ENCODE peak calls at places on chromosomes 7 and 10, in five cellular contexts. I, M, S, C and V are unnamed samples.

GRCh38 chr7:134174797-134175261 is 47.7 kb downstream of the LRGUK start:
- DNase-seq in I (peak), M (no peak), S (no peak), C (no peak), V (no peak)

GRCh38 chr10:47449979-47450378 is 33.9 kb downstream of the ANXA8 start:
- DNase-seq in I (no peak), M (no peak), S (no peak), C (no peak), V (no peak)

GRCh38 chr7:130962109-130962508 is 228.1 kb upstream of the KLF14 start:
- DNase-seq in I (no peak), M (no peak), S (no peak), C (no peak), V (no peak)

GRCh38 chr10:119006451-119007210 is 22.9 kb upstream of the NANOS1 start:
- DNase-seq in I (peak), M (peak), S (no peak), C (peak), V (peak)

GRCh38 chr10:28391283-28391682 is 88.4 kb upstream of the MPP7 start:
- DNase-seq in I (no peak), M (no peak), S (no peak), C (no peak), V (peak)

GRCh38 chr10:62016477-62017140 is 115.1 kb downstream of the ARID5B start:
- DNase-seq in I (peak), M (no peak), S (no peak), C (no peak), V (no peak)

GRCh38 chr7:144786522-144786921 is 49.3 kb downstream of the TPK1 start:
- DNase-seq in I (no peak), M (no peak), S (no peak), C (no peak), V (no peak)

GRCh38 chr10:92114201-92114600 is 176.7 kb downstream of the CPEB3 start:
- DNase-seq in I (no peak), M (no peak), S (no peak), C (no peak), V (no peak)

GRCh38 chr10:58220769-58221448 is 46.8 kb downstream of the IPMK start:
- DNase-seq in I (peak), M (no peak), S (no peak), C (no peak), V (no peak)

GRCh38 chr7:121344093-121344492 is 15.3 kb downstream of the WNT16 start:
- DNase-seq in I (no peak), M (no peak), S (no peak), C (no peak), V (no peak)

GRCh38 chr10:128751284-128751683 is 625.1 kb upstream of the MKI67 start:
- DNase-seq in I (peak), M (no peak), S (no peak), C (no peak), V (peak)

GRCh38 chr10:79465341-79465740 is 19.9 kb upstream of the ZCCHC24 start:
- DNase-seq in I (no peak), M (no peak), S (no peak), C (no peak), V (no peak)

GRCh38 chr7:45171946-45172345 is 14.4 kb downstream of the RAMP3 start:
- DNase-seq in I (no peak), M (no peak), S (no peak), C (no peak), V (no peak)

GRCh38 chr7:91557789-91558396 is 293.7 kb downstream of the FZD1 start:
- DNase-seq in I (peak), M (no peak), S (no peak), C (no peak), V (no peak)

GRCh38 chr10:97849491-97850402 is at the start of gene GOLGA7B:
- DNase-seq in I (peak), M (peak), S (no peak), C (peak), V (peak)

GRCh38 chr10:102869290-102870198 is at the start of gene AS3MT:
- DNase-seq in I (peak), M (peak), S (no peak), C (peak), V (peak)

GRCh38 chr7:128424936-128425335 is 15.2 kb upstream of the IMPDH1 start:
- DNase-seq in I (no peak), M (no peak), S (no peak), C (no peak), V (no peak)

GRCh38 chr10:118272090-118272775 is 69.9 kb downstream of the FAM204A start:
- DNase-seq in I (peak), M (no peak), S (no peak), C (no peak), V (no peak)

DNA sequence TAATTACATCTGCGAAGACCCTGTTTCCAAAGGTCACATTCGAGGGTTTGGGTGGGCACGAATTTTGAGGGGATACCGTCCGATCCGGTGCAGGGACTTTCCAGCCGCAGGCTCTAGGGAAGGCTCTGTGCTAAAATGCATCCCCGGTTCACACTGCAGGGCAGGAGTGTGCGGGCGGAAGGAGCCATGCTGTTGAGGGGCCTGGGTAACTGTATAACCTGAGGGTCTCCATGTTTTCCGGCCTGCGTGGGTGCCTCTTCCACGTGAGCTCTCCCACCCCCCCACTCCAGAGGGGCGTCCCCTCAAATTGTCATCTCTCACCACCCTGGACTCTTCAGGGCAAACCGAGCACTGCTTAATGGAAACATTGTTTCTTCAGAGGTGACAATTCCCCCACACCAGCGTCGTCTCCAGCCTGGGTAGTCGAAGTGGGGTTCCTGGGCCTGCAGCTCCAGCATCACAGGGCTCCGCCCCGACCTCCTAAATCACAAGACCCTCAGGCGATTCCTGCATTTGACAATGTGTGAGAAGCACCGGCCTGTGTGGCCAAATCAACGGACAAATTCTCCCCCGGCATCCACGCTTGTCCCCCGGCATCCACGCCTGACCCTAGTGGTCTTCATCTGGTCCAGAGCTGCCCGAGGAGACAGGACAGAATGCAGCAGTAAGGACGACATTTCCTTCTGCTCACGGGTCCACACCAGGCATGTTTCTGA is 51.2 kb downstream of the FOXL3 start:
- DNase-seq in I (no peak), M (no peak), S (no peak), C (no peak), V (no peak)
- H3K27ac ChIP-seq in I (no peak), M (peak), S (peak), C (no peak), V (no peak)

GRCh38 chr10:132064771-132065437 is 842 bp upstream of the JAKMIP3 start:
- DNase-seq in I (no peak), M (no peak), S (no peak), C (no peak), V (no peak)

GRCh38 chr10:132064082-132064755 is 1.5 kb upstream of the JAKMIP3 start:
- DNase-seq in I (no peak), M (no peak), S (peak), C (no peak), V (no peak)

GRCh38 chr10:132065491-132066105 is at the start of gene JAKMIP3:
- DNase-seq in I (peak), M (peak), S (no peak), C (no peak), V (no peak)

GRCh38 chr10:132066812-132067211 is 1.1 kb downstream of the JAKMIP3 start:
- DNase-seq in I (no peak), M (no peak), S (no peak), C (no peak), V (no peak)

DNA sequence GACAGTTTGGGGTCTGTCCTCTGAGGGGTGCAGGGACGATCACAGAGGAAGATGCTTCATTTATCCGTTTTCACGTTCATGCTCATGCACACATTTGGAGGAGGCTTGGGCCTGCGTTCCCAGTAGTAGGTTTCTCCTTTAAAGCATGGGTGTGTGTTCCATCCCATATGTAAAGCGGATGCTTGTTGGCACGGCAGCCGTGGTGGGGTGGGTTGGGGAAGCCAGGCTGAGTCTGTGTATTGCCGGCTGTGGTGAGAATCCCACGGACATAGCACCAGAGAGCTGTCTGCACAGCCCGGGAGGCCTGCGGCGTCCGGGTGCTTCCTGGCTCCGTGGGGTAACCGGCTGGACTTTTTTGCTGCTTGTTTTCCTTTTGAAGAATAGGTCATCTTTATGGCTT is 440 bp downstream of the JAKMIP3 start:
- DNase-seq in I (no peak), M (no peak), S (no peak), C (no peak), V (no peak)
- H3K27ac ChIP-seq in I (peak), M (no peak), S (peak), C (no peak), V (no peak)

GRCh38 chr7:106774768-106775551 is 90.1 kb upstream of the PIK3CG start:
- DNase-seq in I (peak), M (no peak), S (no peak), C (no peak), V (no peak)

GRCh38 chr7:106775552-106775936 is 89.5 kb upstream of the PIK3CG start:
- DNase-seq in I (peak), M (no peak), S (no peak), C (no peak), V (no peak)

GRCh38 chr7:106772655-106773108 is 92.4 kb upstream of the PIK3CG start:
- DNase-seq in I (peak), M (no peak), S (no peak), C (no peak), V (no peak)

GRCh38 chr7:106774213-106774767 is 90.8 kb upstream of the PIK3CG start:
- DNase-seq in I (no peak), M (no peak), S (no peak), C (no peak), V (no peak)

GRCh38 chr7:106773228-106773627 is 91.9 kb upstream of the PIK3CG start:
- DNase-seq in I (peak), M (no peak), S (no peak), C (no peak), V (no peak)
- H3K27ac ChIP-seq in I (peak), M (no peak), S (no peak), C (no peak), V (no peak)

GRCh38 chr10:49567810-49568209 is 28.9 kb upstream of the ERCC6 start:
- DNase-seq in I (no peak), M (no peak), S (no peak), C (no peak), V (no peak)
- H3K27ac ChIP-seq in I (no peak), M (no peak), S (no peak), C (no peak), V (no peak)

GRCh38 chr10:43394868-43395267 is 14.1 kb downstream of the HNRNPF start:
- DNase-seq in I (no peak), M (no peak), S (no peak), C (no peak), V (no peak)
- H3K27ac ChIP-seq in I (peak), M (no peak), S (no peak), C (no peak), V (no peak)

DNA sequence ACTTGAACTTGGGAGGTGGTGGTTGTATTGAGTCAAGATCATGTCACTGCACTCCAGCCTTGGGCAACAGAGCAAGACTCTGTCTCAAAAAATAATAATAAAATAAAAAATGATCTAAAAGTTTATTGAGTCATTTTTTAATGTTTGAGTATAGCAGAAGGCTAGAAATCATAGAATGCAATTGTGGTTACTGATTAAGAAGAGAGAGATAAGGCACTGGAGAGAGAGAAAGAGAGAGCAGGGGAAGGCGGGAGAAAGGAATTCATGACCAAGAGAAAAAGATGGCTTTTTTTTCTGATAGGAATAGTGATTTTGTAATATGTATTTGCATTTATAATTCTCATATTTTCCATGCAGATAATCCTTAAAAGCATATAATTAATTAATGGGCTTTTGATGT is 76.0 kb downstream of the CHN2 start:
- DNase-seq in I (peak), M (no peak), S (no peak), C (no peak), V (no peak)
- H3K27ac ChIP-seq in I (no peak), M (peak), S (no peak), C (no peak), V (no peak)

DNA sequence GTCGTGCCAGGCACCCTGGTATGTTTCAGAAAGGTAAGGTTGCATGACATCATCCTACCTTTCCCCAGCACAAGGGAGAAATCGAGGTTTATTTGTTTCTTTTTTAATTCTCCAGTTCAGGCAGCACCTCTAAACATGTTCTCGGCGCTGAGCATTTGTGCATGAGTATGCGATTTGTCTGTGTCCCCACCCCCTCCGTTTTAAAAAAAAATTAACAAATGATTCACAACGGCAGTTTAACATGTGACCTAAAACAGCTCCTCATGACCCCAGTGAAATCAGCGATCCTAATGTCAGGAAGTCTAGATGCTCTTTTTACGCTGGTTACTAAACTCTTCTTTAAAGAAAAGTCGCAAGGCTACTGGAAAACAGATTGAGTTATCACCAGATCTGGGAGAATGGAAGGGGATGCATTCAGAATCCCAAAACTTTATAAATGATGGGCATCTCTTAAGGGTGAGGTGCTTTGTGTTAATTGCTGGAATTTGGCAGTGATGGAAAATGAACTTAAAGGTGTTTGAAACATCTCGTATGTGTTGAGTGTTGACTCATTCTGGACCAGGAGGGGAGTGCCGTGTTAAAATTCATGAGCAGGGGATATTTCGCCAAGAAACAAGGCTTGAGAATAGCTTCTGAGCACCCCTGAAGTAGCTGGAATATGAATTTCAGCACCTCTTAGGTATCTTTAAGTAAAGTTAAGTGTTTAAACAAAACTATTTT is 106.8 kb upstream of the PDCD4 start:
- DNase-seq in I (no peak), M (no peak), S (no peak), C (no peak), V (no peak)
- H3K27ac ChIP-seq in I (no peak), M (no peak), S (no peak), C (peak), V (no peak)